ENCODE peak calls at places on chromosomes 12 and 14, in seven cellular contexts. I is caudate nucleus; E is SK-MEL-5; H is mesenchymal stem cell; U is nucleus accumbens; A is stimulated activated CD4-positive, alpha-beta T cell treated with anti-CD3 and anti-CD28 coated beads, Interleukin-1b, Interleukin-23, amount 100 ng/mL, for 24 hours; Q is T-helper 9 cell. D is an unnamed sample.

GRCh38 chr12:113448874-113449273 is 22.8 kb downstream of the LHX5 start:
- DNase-seq in U (no peak), I (no peak), Q (no peak), H (no peak), E (no peak), A (no peak), D (no peak)

GRCh38 chr12:119479121-119479561 is 114.4 kb upstream of the TMEM233 start:
- DNase-seq in I (no peak), U (no peak), A (no peak), H (no peak), E (no peak), Q (no peak), D (no peak)

GRCh38 chr14:50520947-50521815 is 11.2 kb downstream of the MAP4K5 start:
- DNase-seq in I (no peak), E (no peak), A (peak; percentile 52), Q (no peak), H (peak; percentile 65), U (no peak), D (peak; percentile 56)

GRCh38 chr12:123028475-123028874 is 48.0 kb downstream of the ARL6IP4 start:
- DNase-seq in A (no peak), E (no peak), Q (no peak), H (no peak), U (no peak), I (no peak), D (no peak)

GRCh38 chr14:77067632-77068514 is 30.2 kb upstream of the CIPC start:
- DNase-seq in H (peak; percentile 69), E (peak; percentile 70), Q (peak; percentile 50), A (peak; percentile 36), U (peak; percentile 24), I (peak; percentile 38), D (peak; percentile 78)

GRCh38 chr14:42806909-42807315 is 1200.2 kb downstream of the LRFN5 start:
- DNase-seq in A (no peak), H (peak; percentile 60), I (no peak), U (no peak), E (no peak), Q (no peak), D (no peak)

GRCh38 chr14:105315211-105315721 is 718 bp downstream of the PACS2 start:
- DNase-seq in U (no peak), E (peak; percentile 11), H (peak; percentile 55), A (no peak), Q (peak; percentile 62), I (no peak), D (peak; percentile 41)

GRCh38 chr12:27549801-27550652 is 26.0 kb downstream of the PPFIBP1 start:
- DNase-seq in U (no peak), A (no peak), Q (no peak), I (no peak), E (peak; percentile 92), H (peak; percentile 97), D (peak; percentile 68)

GRCh38 chr14:65803886-65804285 is 391.4 kb downstream of the FUT8 start:
- DNase-seq in A (no peak), I (no peak), E (no peak), Q (no peak), H (no peak), U (no peak), D (no peak)

GRCh38 chr12:6062427-6063378 is 61.8 kb downstream of the VWF start:
- DNase-seq in U (no peak), E (peak; percentile 87), H (peak; percentile 61), A (peak; percentile 36), Q (peak; percentile 22), I (peak; percentile 30), D (peak; percentile 79)

GRCh38 chr14:61690039-61690438 is 5.3 kb upstream of the HIF1A start:
- DNase-seq in H (no peak), I (no peak), U (no peak), E (no peak), A (no peak), Q (no peak), D (no peak)

GRCh38 chr12:16112151-16112550 is 165.3 kb downstream of the SLC15A5 start:
- DNase-seq in Q (no peak), U (no peak), H (no peak), I (no peak), A (no peak), E (no peak), D (no peak)

GRCh38 chr14:82766128-82766527 is 1232.5 kb upstream of the SEL1L start:
- DNase-seq in U (no peak), Q (no peak), E (no peak), A (no peak), I (no peak), H (no peak), D (no peak)

GRCh38 chr12:11697670-11698387 is 48.4 kb downstream of the ETV6 start:
- DNase-seq in I (no peak), E (no peak), Q (no peak), A (no peak), H (no peak), U (no peak), D (no peak)

GRCh38 chr14:79661762-79662161 is 549.5 kb downstream of the DIO2 start:
- DNase-seq in U (no peak), I (no peak), H (peak; percentile 1), E (no peak), A (no peak), Q (no peak), D (no peak)

GRCh38 chr12:51840966-51841365 is 7.6 kb downstream of the FIGNL2 start:
- DNase-seq in Q (no peak), U (no peak), E (no peak), H (no peak), A (no peak), I (no peak), D (no peak)

GRCh38 chr12:49838973-49839633 is 3.8 kb downstream of the BCDIN3D start:
- DNase-seq in E (peak; percentile 79), A (peak; percentile 8), Q (no peak), I (no peak), U (no peak), H (peak; percentile 59), D (peak; percentile 15)

GRCh38 chr12:2282321-2282720 is 229.5 kb downstream of the CACNA1C start:
- DNase-seq in E (no peak), U (no peak), Q (no peak), I (no peak), A (no peak), H (no peak), D (no peak)

GRCh38 chr12:124656947-124657434 is 89.6 kb upstream of the NCOR2 start:
- DNase-seq in Q (no peak), I (no peak), A (no peak), E (no peak), U (no peak), H (no peak), D (no peak)

GRCh38 chr14:36105401-36105800 is 71.1 kb downstream of the PTCSC3 start:
- DNase-seq in U (no peak), I (no peak), H (peak; percentile 9), Q (no peak), E (peak; percentile 51), A (no peak), D (no peak)

GRCh38 chr14:32200368-32201195 is 1.3 kb upstream of the RNU6-7 start:
- DNase-seq in I (no peak), A (no peak), Q (no peak), H (no peak), U (no peak), E (no peak), D (no peak)

GRCh38 chr14:39957290-39957689 is 525.1 kb upstream of the FBXO33 start:
- DNase-seq in Q (no peak), I (no peak), E (no peak), H (no peak), A (no peak), U (no peak), D (no peak)

GRCh38 chr12:6701078-6701768 is 608 bp upstream of the PIANP start:
- DNase-seq in E (no peak), H (no peak), Q (no peak), I (no peak), A (no peak), U (no peak), D (no peak)

GRCh38 chr12:108637222-108637621 is 3.5 kb upstream of the SELPLG start:
- DNase-seq in E (no peak), H (no peak), U (no peak), A (no peak), I (no peak), Q (no peak), D (no peak)

D was measured in AG08396.